ENCODE peak calls at places on chromosomes 4 and X, in five cellular contexts. M is C1 segment of cervical spinal cord; X is RKO; G is Daoy; F is stimulated activated CD4-positive, alpha-beta T cell treated with anti-CD3 and anti-CD28 coated beads, Interleukin-12 subunit alpha, Interleukin-12 subunit beta, amount 100 ng/mL, for 24 hours. T is an unnamed sample.

GRCh38 chr4:115720611-115721010 is 607.2 kb upstream of the NDST4 start:
- DNase-seq in G (peak; percentile 1), X (no peak), M (no peak), F (no peak), T (peak; percentile 67)

GRCh38 chrX:112799425-112799824 is 41.2 kb downstream of the AMOT start:
- DNase-seq in X (no peak), M (no peak), F (no peak), G (no peak), T (no peak)

GRCh38 chr4:169270156-169270809 is 473 bp downstream of the SH3RF1 start:
- DNase-seq in M (peak; percentile 66), G (peak; percentile 28), X (peak; percentile 54), F (peak; percentile 16), T (peak; percentile 39)

GRCh38 chr4:163448541-163449203 is 24.9 kb downstream of the TKTL2 start:
- DNase-seq in X (peak; percentile 52), G (peak; percentile 36), M (no peak), F (no peak), T (peak; percentile 56)

GRCh38 chr4:3388461-3389185 is 53.1 kb upstream of the HGFAC start:
- DNase-seq in X (peak; percentile 53), M (no peak), G (peak; percentile 71), F (no peak), T (peak; percentile 28)

GRCh38 chrX:1205681-1206611 is 6.5 kb downstream of the CRLF2 start:
- DNase-seq in G (peak; percentile 58), F (no peak), X (peak; percentile 89), M (no peak), T (peak; percentile 51)

GRCh38 chrX:136147320-136147901 is at the start of gene FHL1:
- DNase-seq in M (peak; percentile 24), G (peak; percentile 58), F (peak; percentile 34), X (no peak), T (no peak)

GRCh38 chr4:15294202-15294601 is 133.6 kb upstream of the C1QTNF7 start:
- DNase-seq in F (no peak), G (no peak), M (no peak), X (no peak), T (no peak)

GRCh38 chrX:113157496-113157895 is 316.9 kb upstream of the AMOT start:
- DNase-seq in G (no peak), X (no peak), M (no peak), F (no peak), T (no peak)

GRCh38 chr4:138645289-138645688 is 370.3 kb upstream of the NOCT start:
- DNase-seq in X (peak; percentile 3), F (no peak), G (no peak), M (no peak), T (peak; percentile 53)

GRCh38 chrX:40947276-40947675 is 138.0 kb upstream of the USP9X start:
- DNase-seq in G (peak; percentile 9), F (no peak), M (no peak), X (peak; percentile 37), T (peak; percentile 38)

GRCh38 chr4:75135068-75135825 is 202.3 kb downstream of the PARM1 start:
- DNase-seq in M (no peak), F (no peak), G (no peak), X (no peak), T (no peak)

GRCh38 chrX:99371976-99372595 is 1038.0 kb downstream of the PCDH19 start:
- DNase-seq in G (peak; percentile 1), X (no peak), F (no peak), M (no peak), T (no peak)

GRCh38 chr4:154082760-154083530 is 294.1 kb upstream of the SFRP2 start:
- DNase-seq in F (no peak), M (no peak), G (peak; percentile 9), X (peak; percentile 23), T (peak; percentile 76)

GRCh38 chr4:94489075-94489474 is 37.3 kb downstream of the PDLIM5 start:
- DNase-seq in X (no peak), F (no peak), G (no peak), M (no peak), T (no peak)

GRCh38 chr4:124931050-124931449 is 218.5 kb upstream of the ANKRD50 start:
- DNase-seq in F (no peak), G (no peak), X (no peak), M (no peak), T (peak; percentile 37)

GRCh38 chr4:101349346-101350064 is 2.2 kb upstream of the PPP3CA start:
- DNase-seq in X (no peak), G (no peak), M (peak; percentile 8), F (no peak), T (peak; percentile 51)

GRCh38 chr4:107317596-107317995 is 281.5 kb upstream of the DKK2 start:
- DNase-seq in M (no peak), G (no peak), X (no peak), F (no peak), T (no peak)

GRCh38 chrX:131763674-131764073 is 219.8 kb downstream of the OR13H1 start:
- DNase-seq in F (no peak), G (no peak), X (no peak), M (peak; percentile 45), T (no peak)

GRCh38 chr4:163048447-163048846 is 118.2 kb downstream of the NAF1 start:
- DNase-seq in G (peak; percentile 1), F (no peak), X (peak; percentile 65), M (no peak), T (peak; percentile 21)

GRCh38 chr4:176579233-176579632 is 213.5 kb downstream of the VEGFC start:
- DNase-seq in F (no peak), M (no peak), G (no peak), X (no peak), T (no peak)

GRCh38 chr4:56790566-56791175 is 30.8 kb downstream of the SPINK2 start:
- DNase-seq in M (no peak), X (no peak), G (no peak), F (no peak), T (no peak)

GRCh38 chrX:74523224-74523623 is 91.2 kb downstream of the RLIM start:
- DNase-seq in G (no peak), F (no peak), X (no peak), M (no peak), T (no peak)

GRCh38 chr4:22090655-22091350 is 142.2 kb upstream of the KCNIP4 start:
- DNase-seq in M (no peak), F (no peak), G (no peak), X (no peak), T (peak; percentile 9)

GRCh38 chrX:14039344-14039743 is 9.7 kb upstream of the GEMIN8 start:
- DNase-seq in F (peak; percentile 35), X (peak; percentile 82), M (no peak), G (peak; percentile 8), T (no peak)

GRCh38 chrX:141468940-141469339 is 115.6 kb downstream of the SPANXA1 start:
- DNase-seq in X (no peak), M (no peak), G (no peak), F (no peak), T (peak; percentile 81)

GRCh38 chrX:112147206-112147605 is 64.6 kb upstream of the TRPC5 start:
- DNase-seq in X (peak; percentile 35), G (no peak), F (no peak), M (no peak), T (peak; percentile 2)

GRCh38 chrX:1486177-1486576 is 33.5 kb upstream of the ASMTL start:
- DNase-seq in X (no peak), F (no peak), M (no peak), G (no peak), T (no peak)

GRCh38 chr4:72689929-72690328 is 120.9 kb upstream of the ADAMTS3 start:
- DNase-seq in M (no peak), X (no peak), G (no peak), F (no peak), T (no peak)

GRCh38 chr4:87559090-87559837 is 30.1 kb upstream of the SPARCL1 start:
- DNase-seq in G (peak; percentile 11), X (no peak), F (peak; percentile 4), M (no peak), T (no peak)

GRCh38 chr4:155478336-155478825 is 101.6 kb upstream of the MAP9 start:
- DNase-seq in F (no peak), X (no peak), M (no peak), G (no peak), T (no peak)

GRCh38 chr4:89482926-89483595 is 175.5 kb upstream of the GPRIN3 start:
- DNase-seq in G (no peak), F (no peak), M (no peak), X (no peak), T (peak; percentile 51)

GRCh38 chr4:53925050-53925605 is 139.3 kb downstream of the CHIC2 start:
- DNase-seq in X (no peak), M (no peak), F (no peak), G (no peak), T (no peak)

GRCh38 chr4:17128268-17128667 is 229.8 kb upstream of the LDB2 start:
- DNase-seq in F (no peak), M (no peak), X (no peak), G (no peak), T (no peak)

GRCh38 chr4:1081689-1082040 is 31.7 kb downstream of the RNF212 start:
- DNase-seq in F (no peak), M (no peak), G (peak; percentile 42), X (peak; percentile 30), T (no peak)

GRCh38 chrX:152861116-152861515 is 30.3 kb downstream of the NSDHL start:
- DNase-seq in M (no peak), X (no peak), G (no peak), F (no peak), T (no peak)

GRCh38 chrX:124720532-124720931 is 374.2 kb downstream of the SH2D1A start:
- DNase-seq in G (no peak), M (no peak), F (no peak), X (no peak), T (no peak)

T was measured in HT1080.